ENCODE peak calls at places on chromosomes 13 and 19, in seven cellular contexts. H, G, U, R, E, S and X are unnamed samples.

GRCh38 chr19:35963514-35963913 is 27.3 kb downstream of the LRFN3 start:
- DNase-seq in H (peak), G (no peak), U (peak), R (no peak), E (no peak), S (no peak), X (peak)

GRCh38 chr13:111412251-111412650 is 91.8 kb downstream of the TEX29 start:
- DNase-seq in H (no peak), G (no peak), U (no peak), R (no peak), E (no peak), S (no peak), X (no peak)

GRCh38 chr19:41521860-41522555 is 54.0 kb upstream of the CEACAM21 start:
- DNase-seq in H (peak), G (no peak), U (peak), R (peak), E (no peak), S (no peak), X (peak)

GRCh38 chr13:20360041-20360491 is 127.9 kb upstream of the GJB6 start:
- DNase-seq in H (no peak), G (no peak), U (no peak), R (no peak), E (no peak), S (no peak), X (no peak)

GRCh38 chr19:45322744-45323281 is at the start of gene CKM:
- DNase-seq in H (peak), G (no peak), U (peak), R (no peak), E (no peak), S (no peak), X (no peak)

GRCh38 chr13:106513608-106514007 is 21.9 kb downstream of the EFNB2 start:
- DNase-seq in H (no peak), G (no peak), U (no peak), R (no peak), E (no peak), S (no peak), X (no peak)

GRCh38 chr19:37012093-37012745 is 66.0 kb upstream of the ZNF420 start:
- DNase-seq in H (no peak), G (no peak), U (no peak), R (no peak), E (no peak), S (no peak), X (no peak)

GRCh38 chr19:54473071-54473941 is at the start of gene CDC42EP5:
- DNase-seq in H (peak), G (peak), U (peak), R (no peak), E (peak), S (no peak), X (peak)

GRCh38 chr19:52603558-52604207 is 33.6 kb downstream of the ZNF701 start:
- DNase-seq in H (no peak), G (no peak), U (no peak), R (peak), E (no peak), S (no peak), X (no peak)

GRCh38 chr19:12773571-12773970 is 1.8 kb downstream of the HOOK2 start:
- DNase-seq in H (no peak), G (no peak), U (no peak), R (no peak), E (no peak), S (no peak), X (no peak)

GRCh38 chr19:2282062-2282861 is at the start of gene PEAK3:
- DNase-seq in H (peak), G (peak), U (peak), R (peak), E (peak), S (peak), X (no peak)

GRCh38 chr19:36058481-36059179 is 3.9 kb downstream of the WDR62 start:
- DNase-seq in H (no peak), G (no peak), U (no peak), R (no peak), E (no peak), S (no peak), X (no peak)

GRCh38 chr13:23796546-23796945 is 92.7 kb downstream of the MIPEP start:
- DNase-seq in H (no peak), G (no peak), U (no peak), R (no peak), E (no peak), S (no peak), X (no peak)